ENCODE peak calls at places on chromosome X, in five cellular contexts. D is transverse colon, E is colonic mucosa, F is left lung, L is lower lobe of right lung. V is an unnamed sample.

GRCh38 chrX:56793533-56794320 is 64.7 kb downstream of the NBDY start:
- DNase-seq in D (peak; percentile 3), E (peak; percentile 18), F (peak; percentile 20), L (no peak), V (no peak)

GRCh38 chrX:12972239-12972638 is 2.7 kb upstream of the TMSB4X start:
- DNase-seq in D (no peak), E (no peak), F (no peak), L (no peak), V (no peak)

GRCh38 chrX:4841216-4841745 is 1127.8 kb upstream of the PRKX start:
- DNase-seq in D (no peak), E (no peak), F (no peak), L (no peak), V (no peak)

GRCh38 chrX:48998391-48998790 is 3.7 kb downstream of the GRIPAP1 start:
- DNase-seq in D (no peak), E (no peak), F (no peak), L (no peak), V (no peak)

GRCh38 chrX:107704587-107704986 is 71.0 kb downstream of the TSC22D3 start:
- DNase-seq in D (no peak), E (no peak), F (no peak), L (no peak), V (no peak)

GRCh38 chrX:139113682-139114081 is 402.2 kb upstream of the FGF13 start:
- DNase-seq in D (no peak), E (no peak), F (no peak), L (no peak), V (peak; percentile 47)

GRCh38 chrX:140040397-140040796 is 75.1 kb upstream of the CXorf66 start:
- DNase-seq in D (peak; percentile 14), E (no peak), F (no peak), L (no peak), V (peak; percentile 52)

GRCh38 chrX:66013195-66013816 is 26.6 kb downstream of the VSIG4 start:
- DNase-seq in D (no peak), E (no peak), F (no peak), L (no peak), V (no peak)

GRCh38 chrX:2628751-2629315 is 62.3 kb upstream of the CD99 start:
- DNase-seq in D (no peak), E (no peak), F (no peak), L (no peak), V (no peak)

GRCh38 chrX:44747317-44747716 is 96.5 kb upstream of the DUSP21 start:
- DNase-seq in D (no peak), E (no peak), F (no peak), L (no peak), V (no peak)

GRCh38 chrX:78886550-78886949 is 58.6 kb upstream of the P2RY10 start:
- DNase-seq in D (no peak), E (no peak), F (no peak), L (no peak), V (peak; percentile 68)

GRCh38 chrX:136623400-136623799 is 24.6 kb upstream of the CD40LG start:
- DNase-seq in D (no peak), E (no peak), F (no peak), L (no peak), V (no peak)

GRCh38 chrX:9835585-9836210 is 49.5 kb downstream of the SHROOM2 start:
- DNase-seq in D (no peak), E (no peak), F (no peak), L (no peak), V (no peak)

GRCh38 chrX:49030283-49030682 is 12.9 kb downstream of the TFE3 start:
- DNase-seq in D (no peak), E (no peak), F (no peak), L (no peak), V (no peak)

GRCh38 chrX:39821011-39821708 is 276.6 kb downstream of the BCOR start:
- DNase-seq in D (no peak), E (no peak), F (no peak), L (no peak), V (peak; percentile 58)

GRCh38 chrX:130788786-130789581 is 114.0 kb downstream of the ENOX2 start:
- DNase-seq in D (no peak), E (no peak), F (no peak), L (no peak), V (no peak)

GRCh38 chrX:17007134-17007768 is 60.8 kb downstream of the REPS2 start:
- DNase-seq in D (no peak), E (no peak), F (no peak), L (no peak), V (peak; percentile 58)

GRCh38 chrX:109719262-109719661 is 13.8 kb downstream of the ACSL4 start:
- DNase-seq in D (no peak), E (no peak), F (no peak), L (no peak), V (no peak)

GRCh38 chrX:10296581-10296980 is 139.8 kb downstream of the CLCN4 start:
- DNase-seq in D (no peak), E (no peak), F (no peak), L (no peak), V (no peak)

GRCh38 chrX:14476169-14476568 is 53.2 kb upstream of the GLRA2 start:
- DNase-seq in D (no peak), E (peak; percentile 24), F (no peak), L (no peak), V (peak; percentile 53)

GRCh38 chrX:130539721-130540321 is 138.0 kb downstream of the RBMX2 start:
- DNase-seq in D (peak; percentile 34), E (peak; percentile 36), F (no peak), L (peak; percentile 51), V (peak; percentile 57)

GRCh38 chrX:135327299-135327698 is 18.0 kb downstream of the ETDC start:
- DNase-seq in D (no peak), E (no peak), F (no peak), L (no peak), V (no peak)

GRCh38 chrX:1418901-1419544 is 27.1 kb upstream of the SLC25A6 start:
- DNase-seq in D (no peak), E (no peak), F (no peak), L (peak; percentile 45), V (no peak)

GRCh38 chrX:77638397-77638796 is 147.6 kb downstream of the ATRX start:
- DNase-seq in D (no peak), E (no peak), F (no peak), L (no peak), V (no peak)

GRCh38 chrX:40098264-40099045 is 697 bp upstream of the BCOR start:
- DNase-seq in D (peak; percentile 58), E (peak; percentile 47), F (peak; percentile 45), L (peak; percentile 62), V (peak; percentile 82)

GRCh38 chrX:154481195-154481594 is 2.1 kb upstream of the LAGE3 start:
- DNase-seq in D (no peak), E (no peak), F (no peak), L (no peak), V (no peak)

GRCh38 chrX:18491601-18492000 is 66.2 kb downstream of the CDKL5 start:
- DNase-seq in D (no peak), E (no peak), F (no peak), L (no peak), V (no peak)

GRCh38 chrX:19334945-19335626 is 8.6 kb upstream of the PDHA1 start:
- DNase-seq in D (no peak), E (no peak), F (no peak), L (no peak), V (peak; percentile 71)

GRCh38 chrX:19544693-19545305 is 29.5 kb upstream of the MAP3K15 start:
- DNase-seq in D (peak; percentile 43), E (peak; percentile 59), F (no peak), L (no peak), V (peak; percentile 69)

GRCh38 chrX:82748901-82749505 is 759.1 kb upstream of the POU3F4 start:
- DNase-seq in D (no peak), E (no peak), F (no peak), L (no peak), V (no peak)

GRCh38 chrX:79366888-79367749 is at the start of gene ITM2A:
- DNase-seq in D (peak; percentile 34), E (peak; percentile 31), F (peak; percentile 34), L (peak; percentile 45), V (peak; percentile 79)

GRCh38 chrX:13283512-13283911 is 36.3 kb downstream of the ATXN3L start:
- DNase-seq in D (no peak), E (no peak), F (no peak), L (no peak), V (peak; percentile 24)

GRCh38 chrX:20500949-20501348 is 234.2 kb upstream of the RPS6KA3 start:
- DNase-seq in D (no peak), E (no peak), F (no peak), L (no peak), V (no peak)

GRCh38 chrX:137926090-137926489 is 360.2 kb downstream of the ZIC3 start:
- DNase-seq in D (no peak), E (no peak), F (no peak), L (no peak), V (peak; percentile 47)

GRCh38 chrX:110755611-110756010 is 40.0 kb downstream of the CHRDL1 start:
- DNase-seq in D (no peak), E (no peak), F (no peak), L (no peak), V (no peak)

GRCh38 chrX:318739-319578 is at the start of gene GTPBP6:
- DNase-seq in D (peak; percentile 100), E (peak; percentile 100), F (peak; percentile 100), L (peak; percentile 100), V (peak; percentile 99)

GRCh38 chrX:48531359-48531954 is 8.1 kb upstream of the TBC1D25 start:
- DNase-seq in D (no peak), E (no peak), F (no peak), L (no peak), V (no peak)

DNA sequence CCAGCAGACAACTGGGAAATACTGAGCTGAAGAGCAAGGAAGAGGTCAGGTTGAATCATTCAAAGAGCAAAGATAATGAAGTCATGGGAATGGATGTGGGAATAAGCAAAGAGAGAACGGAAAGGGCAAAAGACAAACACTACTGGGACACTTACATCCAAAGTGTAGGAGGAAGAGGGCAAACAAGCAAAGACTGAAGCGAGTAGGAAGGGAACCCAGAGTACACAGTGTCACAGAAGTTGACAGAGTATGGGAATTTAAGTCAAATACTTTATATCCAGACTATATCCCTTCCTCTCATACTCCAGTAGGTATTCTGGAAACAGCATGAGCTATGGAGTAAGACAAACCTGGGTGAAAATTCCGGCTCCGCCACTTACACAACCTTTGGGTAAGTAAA is 12.5 kb downstream of the GPC3 start:
- DNase-seq in D (no peak), E (no peak), F (no peak), L (no peak), V (no peak)
- H3K4me1 ChIP-seq in D (no peaks in the 10 kb centered on the region), E (no peaks in the 10 kb centered on the region), F (no peaks in the 10 kb centered on the region), L (no peaks in the 10 kb centered on the region), V (no peaks in the 10 kb centered on the region)

GRCh38 chrX:95505721-95506120 is 1178.9 kb upstream of the DIAPH2 start:
- DNase-seq in D (no peak), E (no peak), F (no peak), L (no peak), V (peak; percentile 37)
- TF ChIP-seq CTCF in D (no peak), E (no peak), F (no peak), L (no peak), V (peak; percentile 53)

GRCh38 chrX:68695206-68695845 is 47.9 kb downstream of the STARD8 start:
- DNase-seq in D (no peak), E (no peak), F (no peak), L (no peak), V (no peak)
- H3K4me1 ChIP-seq in D (no peaks in the 10 kb centered on the region), E (no peaks in the 10 kb centered on the region), F (peaks cover 45% of the 10 kb centered on the region), L (no peaks in the 10 kb centered on the region), V (no peaks in the 10 kb centered on the region)

GRCh38 chrX:53244610-53245009 is 19.6 kb upstream of the KDM5C start:
- DNase-seq in D (no peak), E (no peak), F (no peak), L (no peak), V (no peak)
- TF ChIP-seq CTCF in D (no peak), E (no peak), F (no peak), L (no peak), V (peak; percentile 54)

GRCh38 chrX:42951747-42952146 is 173.8 kb upstream of the PPP1R2C start:
- DNase-seq in D (no peak), E (no peak), F (no peak), L (no peak), V (no peak)
- H3K4me1 ChIP-seq in D (no peaks in the 10 kb centered on the region), E (no peaks in the 10 kb centered on the region), F (no peaks in the 10 kb centered on the region), L (no peaks in the 10 kb centered on the region), V (no peaks in the 10 kb centered on the region)

V was measured in A673.